ENCODE peak calls at places on chromosomes 1 and 21, in nine cellular contexts. F is left ventricle myocardium inferior; G is bronchial epithelial cell; M is fibroblast of lung; C is AG04450; A is CD8-positive, alpha-beta T cell; W is esophagus squamous epithelium; P is mammary epithelial cell; Z is psoas muscle. E is an unnamed sample.

GRCh38 chr1:220999872-221000863 is 120.9 kb downstream of the HLX start:
- DNase-seq in F (no peak), G (peak; percentile 1), M (peak; percentile 3), C (no peak), A (no peak), W (no peak), P (peak; percentile 8), Z (peak; percentile 20), E (no peak)

GRCh38 chr1:221335161-221336101 is 406.5 kb downstream of the DUSP10 start:
- DNase-seq in F (peak; percentile 18), G (peak; percentile 7), M (peak; percentile 92), C (no peak), A (no peak), W (no peak), P (peak; percentile 50), Z (peak; percentile 23), E (peak; percentile 65)

GRCh38 chr1:203636306-203636705 is 9.7 kb downstream of the ATP2B4 start:
- DNase-seq in F (no peak), G (peak; percentile 95), M (peak; percentile 85), C (no peak), A (no peak), W (no peak), P (peak; percentile 95), Z (peak; percentile 50), E (no peak)

GRCh38 chr1:213070399-213070798 is 19.4 kb downstream of the RPS6KC1 start:
- DNase-seq in F (no peak), G (peak; percentile 40), M (peak; percentile 71), C (peak; percentile 57), A (no peak), W (no peak), P (peak; percentile 49), Z (no peak), E (peak; percentile 5)

GRCh38 chr1:114093624-114094302 is 59.9 kb downstream of the SYT6 start:
- DNase-seq in F (no peak), G (peak; percentile 68), M (peak; percentile 61), C (no peak), A (no peak), W (no peak), P (peak; percentile 86), Z (no peak), E (no peak)

GRCh38 chr1:218330043-218330623 is 15.0 kb upstream of the TGFB2 start:
- DNase-seq in F (no peak), G (peak; percentile 49), M (peak; percentile 44), C (no peak), A (no peak), W (no peak), P (peak; percentile 18), Z (no peak), E (no peak)

GRCh38 chr1:73639494-73639893 is 558.5 kb downstream of the LRRIQ3 start:
- DNase-seq in F (no peak), G (no peak), M (no peak), C (no peak), A (no peak), W (no peak), P (no peak), Z (no peak), E (no peak)

GRCh38 chr21:26840912-26841311 is 4.3 kb downstream of the ADAMTS1 start:
- DNase-seq in F (peak; percentile 57), G (peak; percentile 92), M (peak; percentile 76), C (no peak), A (no peak), W (no peak), P (peak; percentile 93), Z (peak; percentile 72), E (no peak)

GRCh38 chr1:208598021-208598420 is 353.8 kb upstream of the PLXNA2 start:
- DNase-seq in F (no peak), G (no peak), M (no peak), C (no peak), A (no peak), W (no peak), P (no peak), Z (no peak), E (no peak)

GRCh38 chr1:207818971-207819451 is 67.2 kb downstream of the CD46 start:
- DNase-seq in F (no peak), G (no peak), M (peak; percentile 47), C (no peak), A (no peak), W (no peak), P (no peak), Z (no peak), E (no peak)

GRCh38 chr1:244626709-244627108 is 26.2 kb upstream of the DESI2 start:
- DNase-seq in F (no peak), G (no peak), M (no peak), C (no peak), A (no peak), W (no peak), P (no peak), Z (no peak), E (no peak)

GRCh38 chr1:34108711-34109110 is 56.3 kb downstream of the CSMD2 start:
- DNase-seq in F (no peak), G (no peak), M (no peak), C (no peak), A (no peak), W (no peak), P (no peak), Z (no peak), E (no peak)

GRCh38 chr1:176206006-176206960 is 803 bp downstream of the COP1 start:
- DNase-seq in F (no peak), G (peak; percentile 31), M (peak; percentile 60), C (no peak), A (peak; percentile 55), W (no peak), P (peak; percentile 43), Z (peak; percentile 27), E (no peak)

GRCh38 chr1:101309334-101310221 is 72.8 kb downstream of the S1PR1 start:
- DNase-seq in F (peak; percentile 25), G (peak; percentile 54), M (peak; percentile 46), C (no peak), A (peak; percentile 89), W (no peak), P (no peak), Z (peak; percentile 18), E (no peak)

GRCh38 chr1:153880962-153881361 is 41.8 kb downstream of the GATAD2B start:
- DNase-seq in F (peak; percentile 85), G (peak; percentile 89), M (peak; percentile 94), C (peak; percentile 96), A (peak; percentile 55), W (peak; percentile 10), P (peak; percentile 77), Z (peak; percentile 81), E (peak; percentile 96)

DNA sequence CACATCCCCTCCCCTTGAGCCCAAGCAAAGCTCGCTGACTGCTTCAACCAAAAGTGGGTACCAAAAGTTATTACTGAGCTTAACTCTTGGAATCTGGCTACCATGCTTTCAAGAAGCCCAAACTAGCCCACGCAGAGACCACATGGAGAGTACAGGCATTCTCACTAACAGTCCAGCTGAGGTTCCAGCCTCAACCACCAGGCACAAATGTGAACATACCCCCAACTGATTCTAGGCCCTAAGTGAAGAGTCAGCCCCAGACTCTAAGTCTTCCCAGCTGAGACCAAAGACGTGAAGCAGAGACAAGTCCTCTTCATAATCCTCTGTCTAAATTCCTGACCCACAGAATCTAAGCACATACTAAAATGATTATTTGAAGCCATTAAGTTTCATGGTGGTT is 36.8 kb downstream of the EVI5 start:
- DNase-seq in F (no peak), G (no peak), M (no peak), C (no peak), A (no peak), W (no peak), P (no peak), Z (no peak), E (no peak)
- TF ChIP-seq CTCF in F (no peak), G (no peak), M (no peak), C (no peak), A (no peak), W (no peak), P (no peak), Z (no peak), E (no peak)

GRCh38 chr1:8223531-8223930 is 94.4 kb upstream of the SLC45A1 start:
- DNase-seq in F (no peak), G (peak; percentile 56), M (no peak), C (no peak), A (no peak), W (no peak), P (no peak), Z (no peak), E (no peak)
- H3K4me3 ChIP-seq in F (no peak overlapping the region), G (no peak overlapping the region), M (no peak overlapping the region), C (no peak overlapping the region), A (no peak overlapping the region), W (no peak overlapping the region), P (no peak overlapping the region), Z (no peak overlapping the region), E (no peak overlapping the region)

GRCh38 chr1:56516539-56517252 is 62.7 kb downstream of the PLPP3 start:
- DNase-seq in F (no peak), G (peak; percentile 97), M (peak; percentile 78), C (no peak), A (no peak), W (no peak), P (peak; percentile 92), Z (no peak), E (peak; percentile 65)

GRCh38 chr1:56524263-56524662 is 55.1 kb downstream of the PLPP3 start:
- DNase-seq in F (no peak), G (no peak), M (no peak), C (no peak), A (no peak), W (no peak), P (no peak), Z (no peak), E (no peak)

GRCh38 chr1:56522680-56523079 is 56.7 kb downstream of the PLPP3 start:
- DNase-seq in F (no peak), G (no peak), M (no peak), C (no peak), A (no peak), W (no peak), P (no peak), Z (no peak), E (no peak)

GRCh38 chr1:56517404-56518130 is 61.8 kb downstream of the PLPP3 start:
- DNase-seq in F (no peak), G (peak; percentile 12), M (no peak), C (no peak), A (no peak), W (no peak), P (peak; percentile 12), Z (no peak), E (no peak)

GRCh38 chr1:56520202-56520601 is 59.2 kb downstream of the PLPP3 start:
- DNase-seq in F (no peak), G (peak; percentile 30), M (no peak), C (no peak), A (no peak), W (no peak), P (no peak), Z (no peak), E (no peak)
- H3K27me3 ChIP-seq in F (no peaks in the 10 kb centered on the region), G (no peaks in the 10 kb centered on the region), M (no peaks in the 10 kb centered on the region), C (no peaks in the 10 kb centered on the region), A (peaks cover 2% of the 10 kb centered on the region), W (no peaks in the 10 kb centered on the region), P (no peaks in the 10 kb centered on the region), Z (no peaks in the 10 kb centered on the region), E (no peaks in the 10 kb centered on the region)

GRCh38 chr1:102798718-102799117 is 309.6 kb downstream of the COL11A1 start:
- DNase-seq in F (no peak), G (no peak), M (no peak), C (no peak), A (no peak), W (no peak), P (no peak), Z (no peak), E (no peak)
- TF ChIP-seq CTCF in F (no peak), G (no peak), M (no peak), C (no peak), A (no peak), W (no peak), P (no peak), Z (no peak), E (no peak)